ENCODE peak calls at places on chromosomes 1 and 21, in eight cellular contexts. One of them, this sample, is unnamed.

GRCh38 chr1:54537611-54538010 is 10.4 kb upstream of the ACOT11 start:
- DNase-seq in ELF-1: no peak
- DNase-seq in AG10803: no peak
- DNase-seq in activated T-helper 1 cell treated with anti-CD3 and anti-CD28 coated beads, Interleukin-2, amount 50 U/mL, for 16 hours: no peak
- DNase-seq in aorta: no peak
- DNase-seq in EH: no peak
- DNase-seq in psoas muscle: no peak
- DNase-seq in iris pigment epithelial cell: no peak
- DNase-seq in this sample: no peak

GRCh38 chr1:71930526-71930925 is 351.8 kb downstream of the NEGR1 start:
- DNase-seq in ELF-1: no peak
- DNase-seq in AG10803: no peak
- DNase-seq in activated T-helper 1 cell treated with anti-CD3 and anti-CD28 coated beads, Interleukin-2, amount 50 U/mL, for 16 hours: no peak
- DNase-seq in aorta: no peak
- DNase-seq in EH: no peak
- DNase-seq in psoas muscle: no peak
- DNase-seq in iris pigment epithelial cell: no peak
- DNase-seq in this sample: no peak

GRCh38 chr1:13513063-13513884 is 529 bp downstream of the LRRC38 start:
- DNase-seq in ELF-1: peak
- DNase-seq in AG10803: no peak
- DNase-seq in activated T-helper 1 cell treated with anti-CD3 and anti-CD28 coated beads, Interleukin-2, amount 50 U/mL, for 16 hours: no peak
- DNase-seq in aorta: no peak
- DNase-seq in EH: no peak
- DNase-seq in psoas muscle: no peak
- DNase-seq in iris pigment epithelial cell: peak
- DNase-seq in this sample: no peak

GRCh38 chr1:240337795-240338194 is 246.1 kb downstream of the FMN2 start:
- DNase-seq in ELF-1: no peak
- DNase-seq in AG10803: peak
- DNase-seq in activated T-helper 1 cell treated with anti-CD3 and anti-CD28 coated beads, Interleukin-2, amount 50 U/mL, for 16 hours: no peak
- DNase-seq in aorta: no peak
- DNase-seq in EH: peak
- DNase-seq in psoas muscle: no peak
- DNase-seq in iris pigment epithelial cell: peak
- DNase-seq in this sample: no peak

GRCh38 chr1:17156108-17156507 is 36.9 kb upstream of the PADI2 start:
- DNase-seq in ELF-1: no peak
- DNase-seq in AG10803: peak
- DNase-seq in activated T-helper 1 cell treated with anti-CD3 and anti-CD28 coated beads, Interleukin-2, amount 50 U/mL, for 16 hours: no peak
- DNase-seq in aorta: no peak
- DNase-seq in EH: peak
- DNase-seq in psoas muscle: no peak
- DNase-seq in iris pigment epithelial cell: peak
- DNase-seq in this sample: no peak

GRCh38 chr1:11364170-11364569 is 91.2 kb downstream of the UBIAD1 start:
- DNase-seq in ELF-1: no peak
- DNase-seq in AG10803: no peak
- DNase-seq in activated T-helper 1 cell treated with anti-CD3 and anti-CD28 coated beads, Interleukin-2, amount 50 U/mL, for 16 hours: no peak
- DNase-seq in aorta: no peak
- DNase-seq in EH: no peak
- DNase-seq in psoas muscle: no peak
- DNase-seq in iris pigment epithelial cell: no peak
- DNase-seq in this sample: no peak

GRCh38 chr1:42953182-42954180 is 5.2 kb downstream of the SLC2A1 start:
- DNase-seq in ELF-1: peak
- DNase-seq in AG10803: no peak
- DNase-seq in activated T-helper 1 cell treated with anti-CD3 and anti-CD28 coated beads, Interleukin-2, amount 50 U/mL, for 16 hours: no peak
- DNase-seq in aorta: no peak
- DNase-seq in EH: no peak
- DNase-seq in psoas muscle: no peak
- DNase-seq in iris pigment epithelial cell: no peak
- DNase-seq in this sample: no peak

GRCh38 chr1:65965112-65965511 is 172.4 kb downstream of the PDE4B start:
- DNase-seq in ELF-1: no peak
- DNase-seq in AG10803: no peak
- DNase-seq in activated T-helper 1 cell treated with anti-CD3 and anti-CD28 coated beads, Interleukin-2, amount 50 U/mL, for 16 hours: no peak
- DNase-seq in aorta: no peak
- DNase-seq in EH: no peak
- DNase-seq in psoas muscle: no peak
- DNase-seq in iris pigment epithelial cell: no peak
- DNase-seq in this sample: no peak

GRCh38 chr1:110548381-110548780 is 29.4 kb upstream of the KCNA10 start:
- DNase-seq in ELF-1: peak
- DNase-seq in AG10803: no peak
- DNase-seq in activated T-helper 1 cell treated with anti-CD3 and anti-CD28 coated beads, Interleukin-2, amount 50 U/mL, for 16 hours: no peak
- DNase-seq in aorta: no peak
- DNase-seq in EH: peak
- DNase-seq in psoas muscle: no peak
- DNase-seq in iris pigment epithelial cell: peak
- DNase-seq in this sample: peak

GRCh38 chr21:40753756-40754155 is 93.2 kb downstream of the DSCAM start:
- DNase-seq in ELF-1: no peak
- DNase-seq in AG10803: no peak
- DNase-seq in activated T-helper 1 cell treated with anti-CD3 and anti-CD28 coated beads, Interleukin-2, amount 50 U/mL, for 16 hours: no peak
- DNase-seq in aorta: no peak
- DNase-seq in EH: no peak
- DNase-seq in psoas muscle: no peak
- DNase-seq in iris pigment epithelial cell: no peak
- DNase-seq in this sample: no peak

GRCh38 chr1:33443705-33444180 is 12.8 kb upstream of the PHC2 start:
- DNase-seq in ELF-1: peak
- DNase-seq in AG10803: peak
- DNase-seq in activated T-helper 1 cell treated with anti-CD3 and anti-CD28 coated beads, Interleukin-2, amount 50 U/mL, for 16 hours: no peak
- DNase-seq in aorta: no peak
- DNase-seq in EH: peak
- DNase-seq in psoas muscle: peak
- DNase-seq in iris pigment epithelial cell: no peak
- DNase-seq in this sample: no peak

GRCh38 chr1:185916866-185917265 is 182.7 kb downstream of the HMCN1 start:
- DNase-seq in ELF-1: no peak
- DNase-seq in AG10803: no peak
- DNase-seq in activated T-helper 1 cell treated with anti-CD3 and anti-CD28 coated beads, Interleukin-2, amount 50 U/mL, for 16 hours: no peak
- DNase-seq in aorta: no peak
- DNase-seq in EH: peak
- DNase-seq in psoas muscle: no peak
- DNase-seq in iris pigment epithelial cell: no peak
- DNase-seq in this sample: no peak

GRCh38 chr1:96313216-96313615 is 408.4 kb upstream of the PTBP2 start:
- DNase-seq in ELF-1: no peak
- DNase-seq in AG10803: peak
- DNase-seq in activated T-helper 1 cell treated with anti-CD3 and anti-CD28 coated beads, Interleukin-2, amount 50 U/mL, for 16 hours: no peak
- DNase-seq in aorta: no peak
- DNase-seq in EH: peak
- DNase-seq in psoas muscle: no peak
- DNase-seq in iris pigment epithelial cell: peak
- DNase-seq in this sample: no peak

This sample was measured in Panc1.